ENCODE peak calls at places on chromosomes 11 and 22, in six cellular contexts. J, P, B, U, V and C are unnamed samples.

GRCh38 chr11:95143106-95143681 is 53.5 kb downstream of the ENDOD1 start:
- DNase-seq in J (no peak), P (no peak), B (no peak), U (no peak), V (no peak), C (no peak)

GRCh38 chr11:93188726-93189125 is 9.1 kb downstream of the SLC36A4 start:
- DNase-seq in J (no peak), P (no peak), B (no peak), U (no peak), V (no peak), C (no peak)

GRCh38 chr22:21646608-21647590 is 4.8 kb downstream of the SDF2L1 start:
- DNase-seq in J (peak; percentile 61), P (peak; percentile 79), B (peak; percentile 38), U (peak; percentile 67), V (peak; percentile 59), C (peak; percentile 78)

GRCh38 chr11:34748036-34748435 is 127.1 kb downstream of the EHF start:
- DNase-seq in J (no peak), P (no peak), B (no peak), U (no peak), V (no peak), C (no peak)

GRCh38 chr11:59765068-59765770 is 10.0 kb downstream of the STX3 start:
- DNase-seq in J (no peak), P (no peak), B (no peak), U (no peak), V (no peak), C (no peak)

GRCh38 chr11:850777-851762 is 8.4 kb downstream of the TSPAN4 start:
- DNase-seq in J (no peak), P (no peak), B (no peak), U (no peak), V (no peak), C (no peak)

GRCh38 chr11:14036495-14036894 is 74.0 kb downstream of the SPON1 start:
- DNase-seq in J (no peak), P (no peak), B (no peak), U (no peak), V (no peak), C (no peak)

GRCh38 chr11:93908689-93909088 is 58.3 kb upstream of the VSTM5 start:
- DNase-seq in J (no peak), P (no peak), B (no peak), U (no peak), V (no peak), C (no peak)

GRCh38 chr11:121328967-121329653 is 36.5 kb downstream of the SC5D start:
- DNase-seq in J (no peak), P (peak; percentile 7), B (no peak), U (no peak), V (no peak), C (no peak)

GRCh38 chr11:122505304-122506006 is 150.1 kb upstream of the UBASH3B start:
- DNase-seq in J (peak; percentile 16), P (peak; percentile 21), B (peak; percentile 58), U (peak; percentile 9), V (no peak), C (peak; percentile 80)

GRCh38 chr22:23123804-23124254 is 18.0 kb downstream of the RSPH14 start:
- DNase-seq in J (no peak), P (no peak), B (no peak), U (no peak), V (no peak), C (no peak)

GRCh38 chr11:107482234-107482633 is 24.6 kb upstream of the CWF19L2 start:
- DNase-seq in J (no peak), P (no peak), B (no peak), U (no peak), V (no peak), C (no peak)

GRCh38 chr11:119712459-119713360 is 16.3 kb downstream of the NECTIN1 start:
- DNase-seq in J (no peak), P (no peak), B (no peak), U (no peak), V (no peak), C (peak; percentile 20)

GRCh38 chr11:106152824-106153223 is 75.4 kb downstream of the AASDHPPT start:
- DNase-seq in J (no peak), P (no peak), B (no peak), U (no peak), V (no peak), C (no peak)

GRCh38 chr22:44341431-44342346 is 28.9 kb upstream of the SHISAL1 start:
- DNase-seq in J (no peak), P (no peak), B (no peak), U (no peak), V (no peak), C (no peak)

GRCh38 chr22:50138988-50139387 is 31.5 kb upstream of the PANX2 start:
- DNase-seq in J (no peak), P (no peak), B (no peak), U (no peak), V (no peak), C (no peak)

GRCh38 chr11:85682330-85683305 is 3.4 kb downstream of the CCDC89 start:
- DNase-seq in J (peak; percentile 82), P (peak; percentile 41), B (peak; percentile 50), U (peak; percentile 43), V (peak; percentile 16), C (peak; percentile 69)

GRCh38 chr22:50504245-50505211 is 3.0 kb downstream of the LMF2 start:
- DNase-seq in J (no peak), P (no peak), B (no peak), U (no peak), V (no peak), C (no peak)

GRCh38 chr22:22786301-22787115 is 101.1 kb upstream of the IGLL5 start:
- DNase-seq in J (peak; percentile 27), P (no peak), B (no peak), U (no peak), V (no peak), C (no peak)

GRCh38 chr11:78664606-78665005 is 89.9 kb upstream of the NARS2 start:
- DNase-seq in J (no peak), P (no peak), B (no peak), U (no peak), V (no peak), C (no peak)

GRCh38 chr11:34492806-34493414 is 20.7 kb downstream of the ELF5 start:
- DNase-seq in J (peak; percentile 54), P (no peak), B (peak; percentile 19), U (peak; percentile 19), V (no peak), C (no peak)

GRCh38 chr11:71500601-71501021 is 26.5 kb upstream of the KRTAP5-7 start:
- DNase-seq in J (peak; percentile 32), P (no peak), B (no peak), U (no peak), V (no peak), C (no peak)

GRCh38 chr11:60954421-60954820 is 2.4 kb upstream of the SLC15A3 start:
- DNase-seq in J (no peak), P (no peak), B (no peak), U (no peak), V (no peak), C (no peak)

GRCh38 chr22:26143801-26144325 is 25.4 kb upstream of the SEZ6L start:
- DNase-seq in J (no peak), P (no peak), B (no peak), U (no peak), V (no peak), C (no peak)

GRCh38 chr22:32355760-32356159 is 1.9 kb upstream of the RFPL3 start:
- DNase-seq in J (no peak), P (no peak), B (no peak), U (no peak), V (no peak), C (no peak)

GRCh38 chr11:71977743-71978418 is 20.8 kb upstream of the IL18BP start:
- DNase-seq in J (peak; percentile 32), P (peak; percentile 45), B (no peak), U (peak; percentile 36), V (peak; percentile 7), C (peak; percentile 39)

GRCh38 chr22:46370584-46371373 is 35.3 kb downstream of the TRMU start:
- DNase-seq in J (no peak), P (no peak), B (no peak), U (peak; percentile 33), V (no peak), C (no peak)

GRCh38 chr11:63869686-63870085 is 30.8 kb downstream of the MARK2 start:
- DNase-seq in J (no peak), P (peak; percentile 30), B (no peak), U (no peak), V (peak; percentile 20), C (no peak)

GRCh38 chr11:58637367-58637766 is 14.9 kb downstream of the CNTF start:
- DNase-seq in J (no peak), P (no peak), B (no peak), U (no peak), V (no peak), C (no peak)